ENCODE peak calls at places on chromosomes 16 and 17, in eight cellular contexts. C is GM23338; G is RPMI7951; Y is HTR-8/SVneo; N is AG04449; R is H54; L is RWPE2; Q is activated CD4-positive, alpha-beta T cell treated with anti-CD3 and anti-CD28 coated beads for 48 hours. E is an unnamed sample.

GRCh38 chr17:66533572-66533971 is 231.2 kb downstream of the PRKCA start:
- DNase-seq in C (peak), Y (no peak), L (no peak), G (no peak), N (no peak), Q (no peak), R (no peak), E (peak)

GRCh38 chr16:27214084-27214961 is 11.0 kb downstream of the KDM8 start:
- DNase-seq in N (no peak), L (no peak), R (no peak), Y (no peak), C (no peak), Q (no peak), G (no peak), E (no peak)

GRCh38 chr16:64830653-64831052 is 291.2 kb downstream of the CDH11 start:
- DNase-seq in Y (no peak), L (no peak), Q (no peak), G (no peak), N (peak), C (no peak), R (no peak), E (no peak)

GRCh38 chr17:79921411-79922160 is 82.3 kb upstream of the CBX4 start:
- DNase-seq in Q (no peak), G (no peak), N (no peak), Y (no peak), L (no peak), R (no peak), C (no peak), E (no peak)

GRCh38 chr17:77666881-77667395 is 291.6 kb upstream of the TNRC6C start:
- DNase-seq in C (no peak), G (no peak), R (no peak), L (no peak), Y (no peak), N (no peak), Q (peak), E (no peak)

GRCh38 chr16:75323198-75323597 is 71.8 kb upstream of the BCAR1 start:
- DNase-seq in Y (no peak), N (no peak), Q (no peak), R (no peak), L (no peak), G (peak), C (no peak), E (no peak)

GRCh38 chr16:11439790-11440656 is 94.8 kb downstream of the RMI2 start:
- DNase-seq in N (no peak), R (no peak), C (peak), Y (no peak), G (no peak), L (no peak), Q (no peak), E (no peak)

GRCh38 chr16:3951861-3952332 is 71.4 kb upstream of the CREBBP start:
- DNase-seq in Q (no peak), C (no peak), L (no peak), G (no peak), R (no peak), N (no peak), Y (no peak), E (peak)

GRCh38 chr17:38844261-38844757 is 9.2 kb downstream of the RPL23 start:
- DNase-seq in Y (no peak), C (peak), R (no peak), G (no peak), N (no peak), L (no peak), Q (no peak), E (no peak)

GRCh38 chr16:28863929-28864886 is 565 bp downstream of the SH2B1 start:
- DNase-seq in R (no peak), Y (no peak), C (peak), N (no peak), Q (peak), G (peak), L (no peak), E (no peak)

GRCh38 chr17:19339341-19339815 is 23.1 kb downstream of the B9D1 start:
- DNase-seq in G (no peak), R (no peak), Q (no peak), Y (no peak), C (no peak), L (no peak), N (no peak), E (peak)

GRCh38 chr17:10099051-10099571 is 99.3 kb downstream of the GAS7 start:
- DNase-seq in G (peak), L (no peak), R (no peak), N (peak), C (no peak), Q (no peak), Y (peak), E (no peak)

GRCh38 chr17:6070280-6070894 is at the start of gene WSCD1:
- DNase-seq in R (no peak), C (peak), N (no peak), Q (peak), L (no peak), G (no peak), Y (no peak), E (peak)

GRCh38 chr17:31260151-31260550 is 36.9 kb downstream of the OMG start:
- DNase-seq in Q (no peak), G (no peak), C (no peak), Y (no peak), R (no peak), L (no peak), N (no peak), E (no peak)

E was measured in endodermal cell.